ENCODE peak calls at places on chromosomes 11 and 22, in nine cellular contexts. L is uterus, N is lower leg skin, T is K562, K is HCT116, W is heart left ventricle, C is A549, X is body of pancreas, J is endothelial cell of umbilical vein. E is an unnamed sample.

GRCh38 chr11:76919887-76920746 is 59.4 kb downstream of the ACER3 start:
- DNase-seq in W (peak; percentile 76), N (peak; percentile 84), K (peak; percentile 60), T (peak; percentile 61), X (peak; percentile 92), L (peak; percentile 64), J (peak; percentile 77), C (peak; percentile 87), E (peak; percentile 90)

GRCh38 chr11:105790841-105791240 is 181.0 kb downstream of the GRIA4 start:
- DNase-seq in J (no peak), T (no peak), W (no peak), X (no peak), K (no peak), N (no peak), C (no peak), L (no peak), E (no peak)

GRCh38 chr22:24137595-24137994 is 43.7 kb upstream of the SUSD2 start:
- DNase-seq in W (no peak), C (no peak), T (no peak), K (no peak), X (no peak), J (peak; percentile 43), L (no peak), N (no peak), E (no peak)

GRCh38 chr11:119103793-119104192 is 2.1 kb upstream of the DPAGT1 start:
- DNase-seq in K (no peak), L (no peak), C (no peak), J (no peak), W (no peak), T (no peak), N (no peak), X (no peak), E (no peak)

GRCh38 chr11:70786021-70786665 is 387.8 kb downstream of the CTTN start:
- DNase-seq in T (no peak), J (no peak), L (no peak), N (no peak), C (no peak), W (no peak), K (no peak), X (no peak), E (no peak)

GRCh38 chr11:257766-258493 is 20.3 kb upstream of the NLRP6 start:
- DNase-seq in W (no peak), X (no peak), C (no peak), K (no peak), N (no peak), J (no peak), T (no peak), L (no peak), E (no peak)

GRCh38 chr22:31530816-31531180 is 34.5 kb downstream of the SFI1 start:
- DNase-seq in T (no peak), C (no peak), J (no peak), K (no peak), X (no peak), L (no peak), W (no peak), N (no peak), E (no peak)

GRCh38 chr22:36580846-36581245 is 51.9 kb upstream of the EIF3D start:
- DNase-seq in N (no peak), X (no peak), W (no peak), C (no peak), K (no peak), J (no peak), L (no peak), T (no peak), E (no peak)

GRCh38 chr11:73783483-73784020 is 4.1 kb upstream of the MRPL48 start:
- DNase-seq in J (no peak), C (no peak), T (no peak), W (no peak), N (no peak), K (no peak), L (no peak), X (no peak), E (no peak)

GRCh38 chr11:73784734-73785133 is 2.9 kb upstream of the MRPL48 start:
- DNase-seq in W (no peak), L (no peak), X (no peak), J (no peak), K (no peak), T (no peak), C (no peak), N (no peak), E (no peak)

GRCh38 chr11:73787051-73787642 is 527 bp upstream of the MRPL48 start:
- DNase-seq in C (no peak), W (no peak), X (no peak), J (no peak), N (no peak), L (no peak), K (no peak), T (no peak), E (no peak)

GRCh38 chr11:73784080-73784634 is 3.5 kb upstream of the MRPL48 start:
- DNase-seq in X (no peak), N (no peak), T (no peak), K (peak; percentile 66), J (no peak), L (no peak), W (no peak), C (peak; percentile 44), E (peak; percentile 86)

GRCh38 chr11:73787643-73788537 is at the start of gene MRPL48:
- DNase-seq in X (peak; percentile 94), K (peak; percentile 91), T (peak; percentile 94), N (peak; percentile 85), L (peak; percentile 87), W (peak; percentile 96), C (peak; percentile 98), J (peak; percentile 88), E (peak; percentile 96)
- TF ChIP-seq POLR2A in X (peak; percentile 23), K (peak; percentile 75), T (peak; percentile 96), N (no peak), L (peak; percentile 22), W (no peak), C (peak; percentile 73), J (peak; percentile 85), E (peak; percentile 71)

DNA sequence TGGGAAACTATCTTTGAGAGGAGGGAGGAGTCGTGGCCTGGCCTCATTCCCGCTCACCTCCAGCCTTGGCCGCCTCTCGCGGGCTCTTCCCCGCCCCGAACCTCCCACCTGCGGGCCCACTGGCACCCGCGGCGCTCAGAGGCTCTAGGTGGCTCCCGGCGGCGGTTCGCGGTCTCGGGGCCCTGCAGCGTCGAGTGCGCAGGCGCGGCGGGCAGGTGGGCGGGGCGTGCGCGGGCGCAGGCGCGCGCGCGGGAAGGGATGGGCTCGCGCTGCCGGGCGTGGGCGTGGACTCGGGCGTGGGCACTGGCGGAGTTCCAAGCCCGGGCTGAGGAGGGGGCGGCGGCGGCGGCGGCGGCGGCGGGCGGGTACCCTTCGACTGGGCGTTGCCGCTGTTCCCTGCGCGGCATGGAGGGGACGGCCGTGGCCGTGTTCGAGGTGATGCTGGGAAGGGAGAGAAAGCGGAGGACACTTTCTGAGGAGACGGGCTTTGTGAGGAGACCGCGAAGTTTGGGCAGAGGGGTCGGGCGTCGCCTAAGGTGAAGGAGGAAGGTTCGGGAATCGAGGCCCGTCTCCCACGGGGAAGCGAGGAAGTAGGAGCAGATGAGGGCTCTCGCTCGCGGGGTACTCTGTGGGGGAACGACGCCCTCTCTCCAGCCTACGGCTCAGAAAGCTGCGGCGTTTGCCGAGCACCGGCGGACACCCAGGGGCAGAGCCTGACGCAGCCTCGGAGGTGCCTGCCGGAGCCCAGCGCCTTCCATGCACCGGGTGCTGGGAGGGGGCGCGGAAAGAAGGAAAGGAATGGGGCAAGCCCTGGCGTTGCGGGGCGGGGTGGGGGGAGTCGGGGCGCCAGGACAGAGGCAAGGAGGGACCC is 15.7 kb upstream of the SPTBN2 start:
- DNase-seq in C (peak; percentile 83), L (peak; percentile 84), K (peak; percentile 49), J (peak; percentile 84), X (peak; percentile 87), W (peak; percentile 81), T (peak; percentile 98), N (peak; percentile 73), E (peak; percentile 93)
- TF ChIP-seq POLR2A in C (peak; percentile 47), L (peak; percentile 40), K (peak; percentile 81), J (peak; percentile 93), X (no peak), W (no peak), T (peak; percentile 85), N (no peak), E (peak; percentile 81)

GRCh38 chr11:60372767-60373166 is 5.6 kb upstream of the MS4A7 start:
- DNase-seq in W (no peak), L (no peak), T (no peak), X (no peak), K (no peak), N (no peak), J (no peak), C (no peak), E (no peak)

GRCh38 chr11:60376601-60377000 is 1.7 kb upstream of the MS4A7 start:
- DNase-seq in N (no peak), W (no peak), X (no peak), L (no peak), T (no peak), C (no peak), J (no peak), K (no peak), E (no peak)

GRCh38 chr11:60371854-60372253 is 6.5 kb upstream of the MS4A7 start:
- DNase-seq in X (no peak), W (no peak), K (no peak), L (no peak), T (no peak), C (no peak), N (no peak), J (no peak), E (no peak)

GRCh38 chr11:60378359-60378758 is at the start of gene MS4A7:
- DNase-seq in X (peak; percentile 58), K (no peak), T (no peak), L (no peak), C (no peak), J (no peak), W (no peak), N (peak; percentile 24), E (no peak)

GRCh38 chr11:60377737-60378136 is 595 bp upstream of the MS4A7 start:
- DNase-seq in T (no peak), W (peak; percentile 60), C (no peak), X (peak; percentile 79), K (no peak), J (no peak), N (peak; percentile 63), L (no peak), E (no peak)
- TF ChIP-seq POLR2A in T (no peak), W (no peak), C (no peak), X (no peak), K (no peak), J (no peak), N (no peak), L (no peak), E (no peak)

GRCh38 chr11:47850337-47850736 is 2.2 kb upstream of the NUP160 start:
- DNase-seq in L (no peak), N (no peak), X (no peak), C (no peak), T (no peak), W (no peak), J (no peak), K (no peak), E (no peak)

GRCh38 chr11:47846998-47847397 is 1.2 kb downstream of the NUP160 start:
- DNase-seq in C (no peak), K (no peak), T (no peak), W (no peak), L (no peak), X (no peak), J (no peak), N (no peak), E (peak; percentile 14)

GRCh38 chr11:47848636-47849155 is 546 bp upstream of the NUP160 start:
- DNase-seq in X (no peak), C (no peak), L (no peak), W (no peak), T (no peak), N (no peak), K (no peak), J (no peak), E (no peak)

GRCh38 chr11:47847537-47847891 is 636 bp downstream of the NUP160 start:
- DNase-seq in W (no peak), K (no peak), L (no peak), C (no peak), J (no peak), X (no peak), N (no peak), T (no peak), E (no peak)

DNA sequence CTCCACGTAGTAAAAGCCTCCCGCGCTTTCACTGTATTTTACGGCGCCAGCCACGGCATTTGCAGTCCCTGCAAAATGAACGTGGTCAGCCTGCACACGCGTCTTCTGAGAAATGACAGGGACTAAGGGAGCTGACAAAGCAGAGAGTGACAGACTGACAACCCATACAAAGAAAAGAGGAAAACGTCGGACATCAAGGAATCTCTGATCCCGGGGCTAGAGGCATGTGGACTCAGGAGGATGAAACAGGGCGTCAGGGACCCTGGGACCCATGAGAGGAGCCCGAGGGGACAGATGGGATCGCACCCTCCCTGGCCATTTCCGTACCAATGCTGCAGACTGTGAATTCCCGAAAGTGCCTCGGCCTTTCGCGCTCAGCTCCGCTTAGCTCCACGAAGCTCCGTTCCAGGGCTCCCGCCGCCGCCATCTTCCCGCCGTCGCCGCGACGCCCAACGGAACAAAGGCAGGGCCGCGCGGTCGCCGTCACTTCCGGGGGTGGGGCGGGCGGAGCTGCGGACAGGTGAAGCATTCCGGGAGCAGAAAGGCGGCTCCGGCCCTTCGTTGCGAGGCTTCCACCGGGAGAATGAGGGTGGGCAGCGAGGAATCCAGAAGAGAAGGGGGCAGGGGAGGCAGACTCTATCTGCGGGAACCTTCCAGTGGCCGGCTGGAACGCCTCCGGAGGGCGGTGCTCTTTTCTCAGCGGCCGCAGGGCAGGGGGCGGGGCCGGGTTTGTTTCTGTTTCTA is at the start of gene NUP160:
- DNase-seq in L (peak; percentile 84), N (peak; percentile 73), J (peak; percentile 74), X (peak; percentile 84), W (peak; percentile 87), T (peak; percentile 92), C (peak; percentile 73), K (peak; percentile 23), E (peak; percentile 89)
- TF ChIP-seq POLR2A in L (peak; percentile 64), N (no peak), J (peak; percentile 94), X (peak; percentile 68), W (no peak), T (peak; percentile 96), C (peak; percentile 92), K (peak; percentile 79), E (peak; percentile 92)

E was measured in erythroblast.